ENCODE peak calls at places on chromosomes 13 and 19, in eight cellular contexts. I is SW480; C is endothelial cell; Y is stimulated activated naive CD8-positive, alpha-beta T cell treated with anti-CD3 and anti-CD28 coated beads, Interleukin-15, amount 100 ng/mL, for 72 hours; S is Ammon's horn; Z is left ventricle myocardium superior; W is GM04504; H is posterior vena cava. Q is an unnamed sample.
A peak's percentile ranks its signal among the peaks of the same experiment; 100 is the strongest.

GRCh38 chr13:25927966-25928365 is 123.8 kb downstream of the SHISA2 start:
- DNase-seq in S (no peak), Y (no peak), H (no peak), Z (no peak), I (no peak), W (no peak), C (no peak), Q (no peak)

GRCh38 chr19:47613165-47614146 is 4.5 kb downstream of the BICRA start:
- DNase-seq in S (peak; percentile 33), H (no peak), Z (no peak), I (no peak), Y (no peak), C (peak; percentile 67), W (peak; percentile 57), Q (no peak)

GRCh38 chr13:75181906-75182305 is 300.1 kb downstream of the TBC1D4 start:
- DNase-seq in H (no peak), S (no peak), C (no peak), I (no peak), W (no peak), Z (no peak), Y (no peak), Q (no peak)

GRCh38 chr19:20359933-20360720 is 193.1 kb downstream of the ZNF486 start:
- DNase-seq in Z (no peak), S (peak; percentile 14), I (no peak), Y (no peak), C (peak; percentile 64), W (no peak), H (no peak), Q (no peak)

GRCh38 chr13:24159921-24160324 is 597 bp upstream of the SPATA13 start:
- DNase-seq in Y (no peak), C (peak; percentile 18), W (no peak), S (no peak), I (peak; percentile 41), Z (no peak), H (no peak), Q (no peak)

GRCh38 chr19:47573076-47574026 is at the start of gene ZNF541:
- DNase-seq in S (peak; percentile 57), H (peak; percentile 91), I (no peak), W (no peak), Z (peak; percentile 78), C (no peak), Y (peak; percentile 70), Q (peak; percentile 57)

GRCh38 chr13:111886217-111886945 is 180.6 kb upstream of the SOX1 start:
- DNase-seq in C (no peak), W (no peak), H (peak; percentile 55), Y (no peak), S (no peak), I (peak; percentile 56), Z (no peak), Q (no peak)

GRCh38 chr19:3804429-3804828 is 18.2 kb upstream of the MATK start:
- DNase-seq in Z (no peak), I (no peak), H (no peak), Y (no peak), S (no peak), W (no peak), C (no peak), Q (no peak)